ENCODE peak calls at places on chromosomes 12 and 14, in four cellular contexts. C is K562, F is HCT116, G is HepG2. D is an unnamed sample.

GRCh38 chr14:95488376-95489162 is 27.9 kb downstream of the SYNE3 start:
- DNase-seq in G (no peak), F (no peak), C (no peak), D (no peak)

GRCh38 chr12:105033851-105034250 is 47.7 kb downstream of the NOPCHAP1 start:
- DNase-seq in C (no peak), F (no peak), G (no peak), D (no peak)

GRCh38 chr12:96985515-96986362 is 78.7 kb downstream of the NEDD1 start:
- DNase-seq in G (no peak), C (peak; percentile 66), F (peak; percentile 6), D (no peak)

GRCh38 chr14:64855732-64856527 is 23.8 kb downstream of the SPTB start:
- DNase-seq in F (no peak), C (no peak), G (no peak), D (no peak)

GRCh38 chr14:75044322-75044721 is 6.9 kb downstream of the MLH3 start:
- DNase-seq in F (no peak), C (no peak), G (no peak), D (no peak)

GRCh38 chr14:54177861-54178591 is 218.8 kb upstream of the CDKN3 start:
- DNase-seq in F (no peak), C (no peak), G (no peak), D (no peak)

GRCh38 chr12:75634244-75635222 is 123.1 kb upstream of the KRR1 start:
- DNase-seq in C (no peak), F (no peak), G (no peak), D (no peak)

GRCh38 chr14:89507926-89508460 is 91.0 kb upstream of the FOXN3 start:
- DNase-seq in F (peak; percentile 38), C (no peak), G (no peak), D (peak; percentile 27)

GRCh38 chr12:31228811-31229792 is 96.8 kb downstream of the SINHCAF start:
- DNase-seq in F (no peak), G (peak; percentile 35), C (no peak), D (no peak)

GRCh38 chr12:107803092-107803491 is 28.6 kb downstream of the ASCL4 start:
- DNase-seq in C (no peak), G (no peak), F (no peak), D (no peak)

GRCh38 chr12:32755051-32755653 is 545 bp downstream of the YARS2 start:
- DNase-seq in C (peak; percentile 59), F (peak; percentile 66), G (peak; percentile 60), D (peak; percentile 81)

GRCh38 chr12:31759621-31760459 is 31.0 kb upstream of the AMN1 start:
- DNase-seq in F (no peak), G (no peak), C (no peak), D (no peak)

GRCh38 chr12:99670635-99671034 is 23.1 kb downstream of the GARIN6 start:
- DNase-seq in G (no peak), C (no peak), F (no peak), D (no peak)

GRCh38 chr12:103635419-103635818 is 48.3 kb downstream of the STAB2 start:
- DNase-seq in C (no peak), G (no peak), F (no peak), D (no peak)

GRCh38 chr12:97538705-97539104 is 76.1 kb downstream of the RMST start:
- DNase-seq in G (no peak), C (no peak), F (no peak), D (no peak)

GRCh38 chr14:43410631-43411030 is 1096.5 kb downstream of the FSCB start:
- DNase-seq in C (no peak), F (no peak), G (no peak), D (no peak)

GRCh38 chr12:26632746-26633145 is 200.2 kb downstream of the ITPR2 start:
- DNase-seq in F (no peak), G (no peak), C (no peak), D (no peak)

GRCh38 chr12:14928946-14929345 is 9.4 kb downstream of the ERP27 start:
- DNase-seq in G (no peak), F (peak; percentile 28), C (no peak), D (no peak)

GRCh38 chr14:21257395-21258193 is 11.6 kb downstream of the HNRNPC start:
- DNase-seq in F (no peak), C (no peak), G (no peak), D (no peak)

GRCh38 chr14:88667555-88668273 is 104.9 kb downstream of the ZC3H14 start:
- DNase-seq in C (peak; percentile 26), G (peak; percentile 70), F (peak; percentile 68), D (peak; percentile 46)

GRCh38 chr12:52582489-52582888 is 8.8 kb upstream of the KRT74 start:
- DNase-seq in G (no peak), C (no peak), F (no peak), D (no peak)

GRCh38 chr12:52580496-52580895 is 6.9 kb upstream of the KRT74 start:
- DNase-seq in C (no peak), F (no peak), G (no peak), D (no peak)

GRCh38 chr12:52581066-52581465 is 7.4 kb upstream of the KRT74 start:
- DNase-seq in G (no peak), F (no peak), C (no peak), D (no peak)

GRCh38 chr12:52582971-52583456 is 9.4 kb upstream of the KRT74 start:
- DNase-seq in G (peak; percentile 40), C (peak; percentile 68), F (peak; percentile 36), D (peak; percentile 46)

GRCh38 chr12:52581481-52581880 is 7.8 kb upstream of the KRT74 start:
- DNase-seq in G (no peak), F (no peak), C (no peak), D (no peak)
- TF ChIP-seq TCF7L2 in G (no peak), F (no peak), C (no peak), D (no peak)

GRCh38 chr14:99270491-99271287 is 1.3 kb downstream of the BCL11B start:
- DNase-seq in G (no peak), C (no peak), F (no peak), D (no peak)

GRCh38 chr14:99267871-99268775 is 3.9 kb downstream of the BCL11B start:
- DNase-seq in F (no peak), G (no peak), C (no peak), D (no peak)

GRCh38 chr14:99266181-99267178 is 5.5 kb downstream of the BCL11B start:
- DNase-seq in C (peak; percentile 75), G (peak; percentile 24), F (peak; percentile 45), D (no peak)

GRCh38 chr14:99271288-99271941 is 582 bp downstream of the BCL11B start:
- DNase-seq in F (no peak), G (no peak), C (no peak), D (no peak)

DNA sequence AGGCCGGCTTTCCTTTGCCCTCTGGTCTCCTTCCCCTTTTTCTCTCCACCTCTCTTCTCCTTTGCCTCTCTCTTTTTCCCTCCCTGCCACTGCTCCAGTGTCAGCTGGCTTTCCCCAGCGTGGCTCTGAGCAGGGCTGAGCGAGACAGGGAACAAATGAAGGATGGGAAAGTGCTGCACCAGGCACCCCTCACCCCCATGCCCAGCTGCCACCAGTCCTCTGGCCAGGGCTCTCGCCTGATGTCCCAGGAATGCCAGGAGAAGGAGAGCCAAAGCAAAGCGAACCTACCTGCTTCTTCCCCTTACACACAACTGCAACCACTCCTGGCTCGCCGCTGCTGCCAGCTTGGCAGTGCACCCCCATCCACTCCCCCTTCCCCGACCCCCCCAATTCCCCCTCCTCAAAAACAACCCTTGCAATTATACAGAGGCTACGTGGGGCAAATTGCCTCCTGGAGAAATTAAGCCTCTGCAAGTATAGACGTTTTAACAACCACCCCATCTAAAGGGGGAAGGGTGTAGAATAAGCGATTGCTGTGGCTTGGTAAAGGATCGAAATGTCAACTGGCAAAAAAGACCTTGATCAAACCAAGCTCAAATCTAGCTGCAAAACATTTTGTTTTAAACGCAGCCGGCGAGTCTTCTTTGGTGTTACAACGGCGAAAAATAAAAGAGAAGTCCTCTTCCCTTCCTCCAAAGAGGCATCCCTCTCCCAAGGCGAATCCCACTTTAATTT is 3.1 kb downstream of the BCL11B start:
- DNase-seq in F (no peak), C (no peak), G (no peak), D (no peak)
- TF ChIP-seq REST in F (no peak), C (no peak), G (no peak), D (no peak)

GRCh38 chr12:111447571-111448265 is 42.0 kb downstream of the SH2B3 start:
- DNase-seq in G (no peak), F (no peak), C (no peak), D (no peak)
- H3K4me1 ChIP-seq in G (no peaks in the 10 kb centered on the region), F (no peaks in the 10 kb centered on the region), C (peaks cover 14% of the 10 kb centered on the region), D (peaks cover 60% of the 10 kb centered on the region)

DNA sequence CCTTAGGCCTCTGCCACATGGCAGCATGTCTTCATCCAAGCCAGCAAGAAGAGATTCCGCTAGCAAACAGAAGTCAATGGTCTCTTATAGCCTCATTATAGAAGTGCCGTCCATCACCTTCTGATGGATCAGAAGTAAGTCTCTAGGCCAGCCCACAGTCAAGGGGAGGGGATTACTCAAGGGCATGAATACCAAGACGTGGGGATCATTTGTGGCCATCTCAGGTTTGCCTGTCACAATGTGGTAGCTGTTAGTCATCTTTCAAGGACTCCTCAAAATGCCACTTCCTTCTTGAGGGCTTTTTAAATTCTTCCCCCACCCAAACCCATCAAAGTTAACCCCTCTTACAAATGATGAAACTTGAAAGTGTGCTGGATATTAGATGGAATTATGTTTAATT is 8.1 kb upstream of the ADCY6 start:
- DNase-seq in F (no peak), G (no peak), C (no peak), D (no peak)
- TF ChIP-seq TCF7L2 in F (no peak), G (no peak), C (no peak), D (no peak)

GRCh38 chr14:68140111-68140741 is 320.6 kb downstream of the RAD51B start:
- DNase-seq in C (no peak), G (peak; percentile 64), F (peak; percentile 95), D (peak; percentile 93)

GRCh38 chr14:68140801-68141200 is 321.2 kb downstream of the RAD51B start:
- DNase-seq in C (no peak), F (no peak), G (no peak), D (no peak)

GRCh38 chr14:68137704-68138619 is 318.4 kb downstream of the RAD51B start:
- DNase-seq in G (peak; percentile 77), F (peak; percentile 84), C (no peak), D (peak; percentile 87)

GRCh38 chr14:68141531-68142088 is 322.0 kb downstream of the RAD51B start:
- DNase-seq in F (peak; percentile 60), G (no peak), C (no peak), D (no peak)

GRCh38 chr14:68139466-68140110 is 320.0 kb downstream of the RAD51B start:
- DNase-seq in G (no peak), C (no peak), F (no peak), D (no peak)
- TF ChIP-seq REST in G (no peak), C (no peak), F (no peak), D (no peak)